ENCODE peak calls at places on chromosomes 12 and 14, in five cellular contexts. N is HCT116, S is K562, B is HepG2, V is GM12878. K is an unnamed sample.
A peak's percentile ranks its signal among the peaks of the same experiment; 100 is the strongest.

GRCh38 chr14:60232185-60232584 is 16.8 kb upstream of the PPM1A start:
- DNase-seq in N (no peak), S (no peak), B (no peak), V (no peak), K (no peak)

GRCh38 chr12:16618256-16618655 is 12.3 kb upstream of the LMO3 start:
- DNase-seq in N (no peak), S (no peak), B (no peak), V (no peak), K (no peak)

GRCh38 chr12:42428850-42429249 is 102.9 kb downstream of the PPHLN1 start:
- DNase-seq in N (no peak), S (no peak), B (no peak), V (no peak), K (no peak)

GRCh38 chr14:106879241-106879640 is 1352.9 kb downstream of the TMEM121 start:
- DNase-seq in N (peak; percentile 10), S (peak; percentile 44), B (peak; percentile 65), V (no peak), K (no peak)

GRCh38 chr12:108690799-108691153 is 40.5 kb downstream of the CORO1C start:
- DNase-seq in N (no peak), S (no peak), B (no peak), V (no peak), K (no peak)

GRCh38 chr14:100049220-100049619 is 16.0 kb upstream of the EVL start:
- DNase-seq in N (no peak), S (no peak), B (peak; percentile 26), V (no peak), K (no peak)

GRCh38 chr12:105032703-105033357 is 46.7 kb downstream of the NOPCHAP1 start:
- DNase-seq in N (no peak), S (no peak), B (no peak), V (no peak), K (no peak)

GRCh38 chr14:100332797-100333196 is 9.7 kb downstream of the SLC25A47 start:
- DNase-seq in N (no peak), S (no peak), B (no peak), V (no peak), K (no peak)

GRCh38 chr14:70116278-70116677 is 72.5 kb downstream of the SLC8A3 start:
- DNase-seq in N (no peak), S (no peak), B (no peak), V (no peak), K (no peak)

GRCh38 chr12:26636710-26637328 is 196.2 kb downstream of the ITPR2 start:
- DNase-seq in N (no peak), S (no peak), B (peak; percentile 78), V (no peak), K (no peak)

GRCh38 chr12:48185181-48185919 is 1.9 kb downstream of the CCDC184 start:
- DNase-seq in N (no peak), S (no peak), B (no peak), V (no peak), K (peak; percentile 63)

GRCh38 chr12:56454557-56454956 is at the start of gene MIP:
- DNase-seq in N (no peak), S (no peak), B (no peak), V (no peak), K (no peak)

DNA sequence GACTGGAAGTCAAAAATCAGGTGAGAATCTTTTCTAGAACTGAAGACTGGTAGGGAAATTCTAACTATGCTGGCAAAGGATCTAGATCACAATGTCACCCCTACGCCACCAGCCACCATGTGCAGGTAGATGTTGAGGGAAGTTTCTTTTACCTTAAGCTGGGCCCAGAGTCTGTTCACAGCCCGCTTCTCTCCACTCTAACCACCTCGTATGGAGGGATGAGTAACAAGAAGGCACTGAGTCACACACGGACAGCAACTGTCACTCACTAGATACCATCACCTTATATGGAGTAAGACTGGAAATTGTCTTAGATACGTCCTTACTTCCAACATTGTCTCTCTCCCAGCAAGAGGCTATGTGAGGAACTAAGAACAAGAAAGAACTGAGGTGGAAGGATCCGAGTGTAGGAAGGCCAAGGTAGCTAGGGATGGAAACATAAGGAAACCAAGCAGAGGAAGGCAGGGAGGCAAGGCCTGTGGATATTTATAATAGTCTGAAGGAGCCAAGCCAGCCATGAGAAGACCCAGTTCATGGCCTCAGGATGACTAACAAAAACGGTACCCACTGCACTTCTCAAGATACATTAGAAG is 15.4 kb downstream of the REM2 start:
- DNase-seq in N (no peak), S (peak; percentile 68), B (no peak), V (no peak), K (no peak)
- TF ChIP-seq SRF in N (peak; percentile 83), S (peak; percentile 92), B (no peak), V (no peak), K (no peak)

GRCh38 chr14:76967788-76968187 is 60.7 kb downstream of the IRF2BPL start:
- DNase-seq in N (no peak), S (no peak), B (no peak), V (no peak), K (no peak)

GRCh38 chr14:76964695-76965094 is 63.8 kb downstream of the IRF2BPL start:
- DNase-seq in N (no peak), S (no peak), B (no peak), V (no peak), K (no peak)

GRCh38 chr14:76965232-76965631 is 63.3 kb downstream of the IRF2BPL start:
- DNase-seq in N (no peak), S (no peak), B (no peak), V (no peak), K (no peak)

GRCh38 chr14:76966535-76966934 is 62.0 kb downstream of the IRF2BPL start:
- DNase-seq in N (no peak), S (peak; percentile 35), B (no peak), V (no peak), K (no peak)

GRCh38 chr14:76968621-76969063 is 59.9 kb downstream of the IRF2BPL start:
- DNase-seq in N (no peak), S (no peak), B (peak; percentile 92), V (no peak), K (no peak)
- TF ChIP-seq SRF in N (no peak), S (no peak), B (no peak), V (no peak), K (no peak)

GRCh38 chr14:103057028-103057371 is 349 bp downstream of the CDC42BPB start:
- DNase-seq in N (no peak), S (peak; percentile 27), B (no peak), V (no peak), K (no peak)
- TF ChIP-seq SRF in N (no peak), S (no peak), B (no peak), V (no peak), K (no peak)

DNA sequence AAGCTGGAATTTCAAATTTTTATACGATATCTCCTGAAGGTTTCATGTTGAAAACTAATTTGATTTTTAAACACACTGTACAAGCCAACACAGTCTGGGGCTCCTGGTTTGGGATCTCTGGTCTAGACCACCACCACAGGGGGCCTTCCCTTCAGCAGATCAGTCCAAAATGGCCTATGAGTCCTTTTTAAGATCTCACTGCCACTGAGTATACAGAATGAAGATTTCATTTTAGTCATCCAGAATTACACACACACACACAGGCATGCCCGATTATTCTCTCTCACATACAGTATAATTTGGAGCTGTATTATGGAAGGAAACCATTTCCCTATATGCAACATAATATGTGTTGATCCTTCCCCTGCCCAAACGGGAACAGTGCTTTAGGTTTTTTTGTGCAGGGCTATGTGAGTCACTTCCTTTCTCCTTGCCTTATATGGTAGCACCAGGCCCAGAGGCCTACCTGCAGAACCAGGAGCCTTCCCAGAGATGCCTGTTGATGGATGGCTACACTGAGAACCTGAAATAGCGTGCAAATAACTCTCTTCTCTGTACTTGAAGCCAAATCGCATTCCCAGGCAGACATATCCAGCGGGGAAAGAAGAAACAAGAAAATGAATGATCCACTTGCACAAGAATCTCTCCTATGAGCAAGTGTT is 28.1 kb upstream of the WNK1 start:
- DNase-seq in N (peak; percentile 27), S (peak; percentile 36), B (no peak), V (no peak), K (no peak)
- TF ChIP-seq SRF in N (peak; percentile 99), S (peak; percentile 99), B (peak; percentile 92), V (peak; percentile 99), K (peak; percentile 98)

GRCh38 chr12:123273166-123273565 is 1.5 kb upstream of the CDK2AP1 start:
- DNase-seq in N (no peak), S (no peak), B (no peak), V (no peak), K (no peak)

GRCh38 chr12:123270380-123271181 is 1.1 kb downstream of the CDK2AP1 start:
- DNase-seq in N (no peak), S (peak; percentile 24), B (peak; percentile 23), V (no peak), K (no peak)

GRCh38 chr12:123269980-123270379 is 1.7 kb downstream of the CDK2AP1 start:
- DNase-seq in N (no peak), S (peak; percentile 32), B (peak; percentile 92), V (no peak), K (peak; percentile 60)

GRCh38 chr12:123269395-123269892 is 2.2 kb downstream of the CDK2AP1 start:
- DNase-seq in N (no peak), S (no peak), B (peak; percentile 30), V (no peak), K (no peak)

GRCh38 chr12:123271182-123271491 is 519 bp downstream of the CDK2AP1 start:
- DNase-seq in N (no peak), S (peak; percentile 82), B (peak; percentile 31), V (no peak), K (no peak)
- TF ChIP-seq SRF in N (no peak), S (no peak), B (no peak), V (peak; percentile 16), K (no peak)

DNA sequence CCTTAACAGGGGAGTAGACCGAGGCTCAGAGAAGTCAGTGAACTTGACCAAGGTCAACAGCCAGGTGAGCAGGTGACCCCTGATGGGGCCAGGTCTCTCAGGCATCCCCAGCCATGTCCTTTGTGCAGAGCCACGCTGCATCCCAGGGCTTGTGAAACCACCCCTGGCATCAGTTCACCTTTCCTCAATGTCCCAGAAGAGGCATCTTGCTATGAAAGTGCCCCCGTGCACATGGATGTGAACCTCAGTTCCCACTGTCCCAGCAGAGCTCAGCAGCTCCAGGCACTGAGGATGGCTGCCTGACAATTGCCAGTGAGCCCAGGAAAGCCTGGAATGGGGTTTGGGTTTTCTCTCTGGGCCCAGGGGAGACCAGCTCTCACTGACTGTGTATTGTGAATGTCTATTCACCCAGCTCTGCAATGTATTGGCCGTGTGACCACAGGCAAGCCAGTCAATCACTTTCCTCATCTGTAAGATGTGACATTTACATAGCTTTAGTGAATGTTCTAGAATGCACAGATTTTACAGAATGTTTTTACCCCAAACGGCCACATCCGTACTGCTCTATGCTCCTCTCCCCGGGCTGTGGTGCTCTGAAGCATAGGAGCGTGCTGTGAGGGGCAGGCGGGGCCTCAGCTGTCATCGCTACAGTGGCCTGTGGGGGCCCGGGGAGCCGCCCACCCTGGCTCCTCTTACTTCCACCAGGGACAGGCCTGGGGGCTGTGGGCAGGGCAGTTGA is 4.9 kb downstream of the CACNA2D4 start:
- DNase-seq in N (no peak), S (no peak), B (no peak), V (no peak), K (no peak)
- TF ChIP-seq SRF in N (no peak), S (no peak), B (no peak), V (no peak), K (no peak)

GRCh38 chr14:67999290-67999689 is 179.7 kb downstream of the RAD51B start:
- DNase-seq in N (no peak), S (no peak), B (no peak), V (no peak), K (no peak)
- TF ChIP-seq SRF in N (no peak), S (no peak), B (no peak), V (no peak), K (no peak)

DNA sequence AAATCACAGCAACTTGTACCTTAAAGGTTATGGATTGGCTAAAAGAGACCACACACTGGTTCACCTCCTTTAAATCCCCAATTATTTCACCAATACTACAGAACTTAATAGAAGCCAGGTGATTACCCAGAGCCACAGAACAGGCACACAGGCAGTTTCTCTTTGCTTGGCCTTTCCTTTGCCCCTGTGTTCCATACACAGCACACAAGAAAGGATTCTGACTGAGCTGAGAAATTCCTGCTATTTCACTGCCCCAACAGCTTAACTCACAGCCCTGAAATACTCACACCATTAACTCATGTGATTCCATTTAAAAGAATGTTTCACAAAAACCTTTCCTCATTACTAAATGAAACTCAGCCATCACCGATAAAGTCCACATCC is 133.6 kb downstream of the MED13L start:
- DNase-seq in N (no peak), S (no peak), B (no peak), V (no peak), K (no peak)
- TF ChIP-seq SRF in N (no peak), S (no peak), B (no peak), V (no peak), K (no peak)